ENCODE peak calls at places on chromosomes 16 and 17, in four cellular contexts. M is A549, V is sigmoid colon, E is ovary. J is an unnamed sample.

GRCh38 chr16:56961851-56962281 is at the start of gene CETP:
- DNase-seq in E (no peak), V (no peak), M (no peak), J (no peak)

GRCh38 chr17:77734371-77735050 is 224.0 kb upstream of the TNRC6C start:
- DNase-seq in V (peak), M (peak), E (peak), J (peak)

GRCh38 chr16:84482001-84482891 is 22.2 kb downstream of the MEAK7 start:
- DNase-seq in E (peak), M (no peak), V (no peak), J (peak)

GRCh38 chr16:68917541-68917940 is 74.2 kb downstream of the TANGO6 start:
- DNase-seq in E (no peak), M (no peak), V (no peak), J (no peak)

GRCh38 chr17:41835214-41835799 is 725 bp downstream of the NT5C3B start:
- DNase-seq in V (no peak), M (peak), E (no peak), J (no peak)

GRCh38 chr16:87295259-87295658 is 21.9 kb downstream of the C16orf95 start:
- DNase-seq in E (no peak), M (no peak), V (no peak), J (no peak)

GRCh38 chr17:562174-562573 is 152.5 kb downstream of the VPS53 start:
- DNase-seq in V (no peak), E (no peak), M (no peak), J (no peak)

GRCh38 chr17:81383504-81384421 is 11.5 kb upstream of the BAHCC1 start:
- DNase-seq in M (no peak), V (no peak), E (peak), J (no peak)

GRCh38 chr17:69734656-69735055 is 320.2 kb downstream of the MAP2K6 start:
- DNase-seq in M (no peak), V (no peak), E (no peak), J (no peak)

GRCh38 chr17:72775914-72776313 is 316.6 kb downstream of the SLC39A11 start:
- DNase-seq in M (no peak), E (no peak), V (no peak), J (no peak)

GRCh38 chr17:70352834-70353233 is 183.5 kb downstream of the KCNJ2 start:
- DNase-seq in E (no peak), M (no peak), V (no peak), J (no peak)

GRCh38 chr16:56862776-56863175 is 2.2 kb upstream of the SLC12A3 start:
- DNase-seq in E (no peak), V (no peak), M (no peak), J (no peak)

GRCh38 chr16:73147958-73148357 is 100.0 kb upstream of the ZFHX3 start:
- DNase-seq in E (no peak), M (no peak), V (no peak), J (no peak)

GRCh38 chr17:57898487-57899311 is 48.9 kb upstream of the MRPS23 start:
- DNase-seq in V (peak), M (no peak), E (peak), J (peak)

GRCh38 chr17:66548158-66548557 is 245.7 kb downstream of the PRKCA start:
- DNase-seq in M (no peak), E (no peak), V (no peak), J (no peak)

GRCh38 chr17:29369831-29370735 is 20.1 kb upstream of the TAOK1 start:
- DNase-seq in M (peak), V (peak), E (peak), J (peak)

GRCh38 chr16:81431554-81432353 is 12.9 kb upstream of the CMIP start:
- DNase-seq in E (no peak), V (peak), M (no peak), J (no peak)

GRCh38 chr16:53904533-53904932 is 200.6 kb downstream of the FTO start:
- DNase-seq in M (no peak), V (no peak), E (no peak), J (no peak)

GRCh38 chr16:85057948-85058347 is 30.4 kb downstream of the KIAA0513 start:
- DNase-seq in E (no peak), M (no peak), V (no peak), J (no peak)

GRCh38 chr17:29590979-29591736 is 1.7 kb upstream of the GIT1 start:
- DNase-seq in M (peak), E (no peak), V (peak), J (no peak)

GRCh38 chr17:61411114-61411943 is 11.7 kb downstream of the TBX2 start:
- DNase-seq in M (no peak), E (peak), V (peak), J (peak)

GRCh38 chr16:75298252-75298651 is 46.8 kb upstream of the BCAR1 start:
- DNase-seq in V (no peak), M (no peak), E (no peak), J (no peak)

DNA sequence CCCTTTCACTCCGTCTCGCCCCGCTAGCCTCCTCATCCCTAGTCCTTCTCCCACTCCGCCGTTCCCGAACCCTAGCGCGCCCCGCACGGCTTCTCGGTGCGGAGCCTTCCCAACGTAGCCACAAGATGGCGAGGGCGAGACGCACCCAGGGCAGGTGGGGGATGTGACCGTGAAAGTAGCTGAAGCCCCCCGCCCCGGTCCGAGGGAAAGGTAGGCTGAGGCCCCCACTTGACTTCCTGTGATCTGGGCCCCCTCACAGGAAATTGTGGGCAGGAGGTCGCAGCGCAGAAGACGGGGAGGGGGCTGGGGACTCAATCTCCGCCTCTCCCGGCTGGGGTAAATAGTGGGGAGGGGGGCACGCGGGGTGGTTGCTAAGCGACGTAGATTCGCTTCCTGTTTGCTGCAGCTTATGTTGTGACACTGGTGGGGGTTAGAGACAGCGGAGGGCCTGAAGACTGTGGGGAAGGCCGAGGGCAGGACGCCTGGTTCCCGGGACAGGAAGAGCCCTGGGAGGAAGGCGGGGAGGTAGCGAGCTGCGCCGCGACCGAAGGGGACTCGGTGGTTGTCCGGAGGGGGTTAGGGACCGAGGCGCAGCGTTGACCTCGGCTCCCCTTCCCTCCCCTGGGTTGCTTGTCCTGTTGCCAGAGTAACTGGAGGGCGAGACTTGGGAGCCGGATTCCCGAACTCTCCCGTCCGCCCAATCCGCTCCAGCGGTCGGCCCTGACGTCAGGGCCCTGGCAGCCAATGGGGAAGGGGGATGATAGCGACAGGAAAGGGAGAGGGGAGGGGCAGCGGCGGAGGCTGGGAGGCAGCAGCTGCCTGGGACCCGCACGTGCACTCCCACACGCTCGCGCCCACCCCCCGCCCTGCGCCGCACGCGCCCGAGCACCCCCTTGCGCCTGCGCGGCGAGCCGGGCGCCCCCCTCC is 1.1 kb downstream of the KDM6B start:
- DNase-seq in V (peak), E (peak), M (peak), J (peak)
- TF ChIP-seq EP300 in V (no peak), E (peak), M (no peak), J (no peak)

GRCh38 chr17:48024149-48025039 is 13.2 kb downstream of the COPZ2 start:
- DNase-seq in E (no peak), V (peak), M (peak), J (peak)

GRCh38 chr17:48025904-48026502 is 11.6 kb downstream of the COPZ2 start:
- DNase-seq in E (peak), V (no peak), M (no peak), J (no peak)

GRCh38 chr17:48026503-48027321 is 10.9 kb downstream of the COPZ2 start:
- DNase-seq in V (peak), M (peak), E (peak), J (peak)

GRCh38 chr17:48023408-48024148 is 14.0 kb downstream of the COPZ2 start:
- DNase-seq in E (peak), M (peak), V (peak), J (peak)

DNA sequence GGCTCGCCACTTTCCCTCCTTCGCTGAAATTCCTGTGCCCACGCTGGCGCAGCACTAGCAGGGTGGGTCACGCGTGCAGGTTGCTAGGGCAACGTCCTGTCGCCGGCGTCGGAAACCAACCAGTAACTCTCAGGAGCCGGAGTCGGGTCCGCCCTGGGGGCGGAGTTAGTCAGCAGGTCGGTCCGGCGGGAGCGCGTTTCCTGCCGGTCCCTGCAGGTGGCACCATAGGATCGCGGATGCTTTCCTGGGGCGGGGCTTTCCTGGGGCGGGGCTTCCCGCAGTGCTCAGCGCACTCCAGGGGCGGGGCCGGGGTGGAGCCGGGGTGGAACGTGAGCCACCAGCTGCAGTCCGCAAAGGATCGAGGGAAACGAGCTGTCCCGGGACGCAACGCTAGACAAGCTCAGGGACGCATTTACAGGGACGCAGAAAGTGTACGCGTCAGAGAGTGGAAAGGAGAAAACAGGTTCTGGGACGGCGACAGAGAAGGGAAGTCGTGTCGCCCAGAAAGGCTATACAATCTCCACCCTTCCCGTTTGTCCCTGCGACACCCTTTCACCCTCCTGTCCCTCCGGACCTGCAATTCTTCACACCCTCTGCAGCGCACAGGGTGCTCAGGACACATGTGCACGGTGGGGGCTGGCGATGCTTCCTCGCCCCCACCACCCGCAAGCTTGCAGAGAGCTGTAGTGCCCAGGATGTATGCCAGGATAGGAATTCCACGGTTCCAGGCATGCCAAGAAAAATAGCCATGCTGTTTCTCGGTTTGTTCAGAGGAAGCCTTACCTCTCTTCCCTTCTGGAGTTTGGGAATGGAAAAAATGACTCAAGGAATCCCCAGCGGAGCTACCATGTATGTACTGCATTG is 12.3 kb downstream of the COPZ2 start:
- DNase-seq in M (peak), V (peak), E (peak), J (peak)
- TF ChIP-seq EP300 in M (no peak), V (no peak), E (no peak), J (no peak)

DNA sequence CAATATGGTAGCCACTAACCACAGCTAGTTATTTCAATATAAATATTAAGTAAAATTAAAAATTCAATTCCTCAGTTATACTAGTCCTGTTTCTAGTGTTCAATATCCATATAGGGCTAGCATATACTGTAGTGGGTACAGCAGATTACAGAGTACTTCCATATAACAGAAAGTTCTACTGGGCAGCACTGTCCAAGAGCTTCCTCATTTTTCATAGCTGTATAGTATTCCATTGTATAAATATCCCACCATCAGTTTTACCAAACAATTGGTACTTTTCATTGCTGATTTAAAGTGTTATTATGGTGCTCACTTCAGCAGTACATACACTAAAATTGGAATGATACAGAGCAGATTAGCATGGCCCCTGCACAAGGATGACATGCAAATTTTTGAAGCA is 20.4 kb downstream of the ACSM3 start:
- DNase-seq in E (no peak), M (no peak), V (no peak), J (no peak)
- TF ChIP-seq EP300 in E (no peak), M (no peak), V (no peak), J (no peak)

GRCh38 chr17:16649585-16649984 is 4.1 kb downstream of the ZNF624 start:
- DNase-seq in E (no peak), V (no peak), M (no peak), J (no peak)

GRCh38 chr17:16652252-16652651 is 1.4 kb downstream of the ZNF624 start:
- DNase-seq in M (no peak), V (no peak), E (no peak), J (no peak)

GRCh38 chr17:16652847-16653366 is 743 bp downstream of the ZNF624 start:
- DNase-seq in M (no peak), V (no peak), E (no peak), J (no peak)

DNA sequence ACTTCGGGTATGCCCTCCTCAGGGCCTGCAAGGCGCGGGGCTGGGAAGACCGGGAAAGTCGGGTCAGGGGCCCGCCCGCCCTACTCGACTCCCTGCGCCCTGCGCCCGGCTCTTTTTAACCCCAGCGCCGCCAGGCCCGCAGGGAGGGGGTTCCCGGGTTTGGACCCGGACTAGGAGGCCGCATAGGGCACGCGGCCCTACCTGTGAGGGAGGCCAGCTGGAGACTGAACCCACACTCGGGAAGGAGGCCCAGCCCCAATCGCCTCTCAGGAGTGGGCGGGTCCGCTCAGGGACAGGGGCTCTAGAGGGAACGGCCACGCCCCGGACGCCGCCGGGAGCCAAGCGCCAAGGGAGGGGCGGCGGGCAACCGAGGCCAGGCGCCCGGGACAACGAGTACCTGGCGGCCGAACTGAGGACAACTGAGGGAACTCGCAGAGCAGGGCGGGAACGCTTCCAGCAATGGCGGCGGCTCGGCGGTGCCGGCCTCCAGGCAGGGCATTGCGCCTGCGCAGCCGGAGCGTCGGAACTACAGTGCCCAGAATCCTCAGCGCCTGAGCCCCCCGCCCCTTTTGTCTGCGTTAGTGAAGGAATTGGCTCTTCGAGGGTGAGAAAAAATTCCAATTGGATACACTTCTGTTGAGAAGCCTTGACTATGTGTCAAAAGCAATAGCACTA is at the start of gene ZNF624:
- DNase-seq in M (peak), V (peak), E (peak), J (peak)
- TF ChIP-seq EP300 in M (no peak), V (peak), E (no peak), J (peak)

DNA sequence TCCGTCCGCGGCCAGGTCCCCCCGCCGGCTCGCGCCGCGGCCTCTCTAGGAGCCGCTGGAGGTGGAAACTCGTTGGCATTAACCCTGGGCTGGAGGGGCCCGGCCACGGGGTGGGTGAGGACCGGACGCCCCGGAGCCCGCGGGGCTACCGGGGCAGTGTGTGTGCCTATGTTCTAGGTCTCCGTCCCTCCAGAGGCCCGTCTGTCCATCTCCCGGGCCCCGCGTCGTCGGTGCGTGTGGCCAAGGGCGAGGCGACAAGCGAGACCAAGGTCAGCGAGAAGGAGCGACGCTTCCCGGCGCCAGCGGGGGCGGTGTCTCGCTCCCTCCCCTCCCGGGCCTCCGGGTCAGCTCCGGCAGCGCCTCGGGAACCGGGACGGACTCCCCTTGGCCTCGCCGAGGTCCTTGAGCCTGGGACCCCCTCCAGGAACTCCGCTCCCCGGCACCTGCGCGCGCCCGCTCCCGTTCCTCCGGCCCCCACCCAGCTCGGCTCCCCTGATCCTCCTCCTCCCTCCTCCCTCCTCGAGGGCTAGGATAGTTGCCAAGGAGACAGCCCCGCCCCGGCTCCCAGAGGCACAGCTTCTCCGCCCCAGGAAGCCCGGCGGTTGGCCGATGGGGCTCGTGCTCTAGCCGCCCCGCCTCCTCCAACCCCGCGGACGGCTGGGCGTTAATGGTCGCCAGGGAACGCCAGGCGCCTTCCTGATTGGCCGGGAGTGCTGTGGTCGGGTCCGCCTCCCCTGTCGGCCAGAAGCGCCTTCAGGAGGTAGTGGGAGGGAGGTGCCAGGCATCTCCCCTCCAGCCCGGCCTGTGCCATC is 663 bp upstream of the ZNF768 start:
- DNase-seq in E (peak), V (peak), M (peak), J (peak)
- TF ChIP-seq EP300 in E (no peak), V (no peak), M (no peak), J (no peak)

GRCh38 chr17:65035191-65035590 is 21.3 kb downstream of the GNA13 start:
- DNase-seq in E (no peak), M (no peak), V (no peak), J (no peak)
- TF ChIP-seq EP300 in E (no peak), M (no peak), V (no peak), J (no peak)

GRCh38 chr17:48834973-48835372 is 4.1 kb downstream of the CALCOCO2 start:
- DNase-seq in M (no peak), E (no peak), V (no peak), J (no peak)

GRCh38 chr17:48835971-48836370 is 5.1 kb downstream of the CALCOCO2 start:
- DNase-seq in M (no peak), E (no peak), V (no peak), J (peak)

GRCh38 chr17:48831549-48831883 is 681 bp downstream of the CALCOCO2 start:
- DNase-seq in E (no peak), M (no peak), V (no peak), J (no peak)

GRCh38 chr17:48832491-48832890 is 1.7 kb downstream of the CALCOCO2 start:
- DNase-seq in V (no peak), M (no peak), E (no peak), J (no peak)

DNA sequence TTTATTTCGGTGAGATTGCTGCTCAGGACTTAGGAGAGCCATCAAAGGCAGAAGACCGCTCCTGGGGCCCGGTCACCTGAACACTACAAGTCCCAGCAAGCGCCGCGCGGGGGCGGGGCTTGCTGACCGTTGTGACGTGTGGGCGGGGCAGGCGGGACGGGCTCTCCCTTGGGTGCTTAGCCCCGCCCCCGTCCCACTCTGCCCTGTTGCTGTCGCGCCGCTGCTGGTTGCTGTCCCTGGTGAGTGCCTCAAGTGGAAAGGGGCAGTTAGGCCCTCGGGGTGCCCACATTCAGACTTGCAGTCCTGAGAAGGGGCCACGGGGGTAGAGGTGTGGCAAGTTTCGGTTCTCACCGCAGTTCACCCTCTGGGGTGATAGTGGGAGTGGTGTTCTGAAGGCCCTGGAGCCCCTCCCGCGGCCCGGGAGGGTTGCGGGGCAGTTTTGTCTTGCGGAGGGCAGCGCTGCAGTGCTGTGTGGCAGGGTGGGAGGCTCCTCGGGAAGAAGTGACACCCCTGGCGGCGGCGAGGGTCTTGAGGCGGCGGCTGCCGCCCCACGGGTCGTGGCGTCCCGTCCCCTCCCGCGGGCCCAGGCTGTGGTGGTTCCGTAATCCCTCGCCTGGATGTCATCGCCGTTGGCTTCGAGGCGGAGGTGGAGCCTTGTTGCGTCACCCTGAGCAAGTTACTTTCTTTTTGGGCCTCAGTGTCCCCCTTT is at the start of gene CALCOCO2:
- DNase-seq in V (peak), E (peak), M (peak), J (peak)
- TF ChIP-seq EP300 in V (no peak), E (no peak), M (no peak), J (no peak)